ENCODE peak calls at places on chromosome 14, in five cellular contexts. J is cardiac fibroblast, E is GM13976, C is tibial artery, V is mesothelial cell of epicardium. I is an unnamed sample.

GRCh38 chr14:104239185-104239775 is 100.9 kb downstream of the KIF26A start:
- DNase-seq in J (no peak), E (no peak), C (peak), V (no peak), I (no peak)

GRCh38 chr14:52354257-52354656 is 40.1 kb downstream of the PTGER2 start:
- DNase-seq in J (no peak), E (no peak), C (no peak), V (no peak), I (no peak)

GRCh38 chr14:20278414-20278813 is 27.3 kb downstream of the TTC5 start:
- DNase-seq in J (peak), E (no peak), C (no peak), V (no peak), I (no peak)

GRCh38 chr14:52318829-52319604 is 4.9 kb downstream of the PTGER2 start:
- DNase-seq in J (no peak), E (no peak), C (no peak), V (no peak), I (no peak)

GRCh38 chr14:79016828-79017505 is 846.8 kb downstream of the NRXN3 start:
- DNase-seq in J (peak), E (no peak), C (no peak), V (no peak), I (no peak)

GRCh38 chr14:29462271-29462670 is 465.4 kb downstream of the PRKD1 start:
- DNase-seq in J (no peak), E (no peak), C (no peak), V (no peak), I (no peak)

GRCh38 chr14:57725399-57726077 is 140.4 kb downstream of the SLC35F4 start:
- DNase-seq in J (peak), E (no peak), C (no peak), V (no peak), I (no peak)

GRCh38 chr14:64857979-64858740 is 21.5 kb downstream of the SPTB start:
- DNase-seq in J (no peak), E (no peak), C (no peak), V (no peak), I (no peak)

DNA sequence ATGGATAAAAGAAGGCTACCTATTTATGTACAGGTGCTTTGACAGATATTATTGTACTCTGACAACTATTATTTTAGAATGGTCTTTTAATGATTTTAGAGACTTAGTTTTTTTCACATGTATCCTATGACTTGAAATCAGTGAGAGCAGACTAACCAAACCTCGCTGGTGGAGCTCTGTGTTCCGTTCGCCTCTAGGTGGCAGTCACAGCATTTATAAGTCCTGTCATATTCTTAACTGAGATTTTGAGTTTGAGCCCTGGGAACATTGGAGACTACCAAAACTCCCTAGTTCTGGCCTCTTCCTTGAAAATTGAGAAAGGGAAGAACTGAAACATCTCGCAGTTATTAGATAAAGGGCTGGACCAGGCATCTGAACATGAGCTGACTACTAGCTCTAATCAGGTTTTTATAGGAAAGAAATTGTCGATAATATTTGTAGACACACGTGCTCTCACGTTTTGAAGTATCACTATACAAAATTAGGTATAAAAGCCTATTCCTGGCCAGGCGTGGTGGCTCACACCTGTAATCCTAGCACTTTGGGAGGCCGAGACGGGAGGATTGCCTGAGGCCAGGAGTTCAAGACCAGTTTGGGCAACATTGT is 48.3 kb downstream of the TTLL5 start:
- DNase-seq in J (peak), E (peak), C (peak), V (peak), I (peak)
- TF ChIP-seq CTCF in J (peak), E (peak), C (peak), V (peak), I (peak)

DNA sequence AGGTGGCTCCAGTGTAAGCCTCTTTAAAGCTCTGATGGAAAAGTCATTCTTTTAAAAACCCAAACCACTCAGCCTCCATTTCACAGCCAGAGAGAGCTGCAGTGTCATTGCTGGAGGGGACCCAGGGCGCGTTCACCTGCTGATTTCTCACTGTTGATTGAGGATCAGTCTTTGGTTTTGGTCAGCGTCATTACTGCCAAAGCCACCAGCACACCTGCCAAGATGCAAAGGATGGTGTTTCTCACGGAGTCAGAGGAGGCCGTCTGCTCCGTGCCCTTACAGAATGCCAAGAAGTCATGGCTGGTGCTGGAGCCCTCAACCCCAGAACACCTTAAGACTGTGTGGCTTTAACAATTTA is 32.8 kb upstream of the BATF start:
- DNase-seq in J (no peak), E (no peak), C (no peak), V (no peak), I (no peak)
- TF ChIP-seq CTCF in J (no peak), E (no peak), C (no peak), V (no peak), I (no peak)

GRCh38 chr14:56207626-56208297 is 89.6 kb downstream of the PELI2 start:
- DNase-seq in J (no peak), E (no peak), C (no peak), V (no peak), I (no peak)
- TF ChIP-seq CTCF in J (no peak), E (no peak), C (no peak), V (no peak), I (no peak)

GRCh38 chr14:96146131-96146771 is 58.4 kb upstream of the BDKRB2 start:
- DNase-seq in J (peak), E (no peak), C (peak), V (no peak), I (no peak)
- TF ChIP-seq CTCF in J (no peak), E (no peak), C (no peak), V (no peak), I (no peak)

I was measured in omental fat pad.